ENCODE peak calls at places on chromosomes 7 and 10, in seven cellular contexts. T is RWPE1, D is osteocyte, Q is sigmoid colon, Z is spleen, G is Peyer's patch, L is upper lobe of right lung. A is an unnamed sample.

GRCh38 chr7:113285411-113285810 is 167.1 kb upstream of the SMIM30 start:
- DNase-seq in T (no peak), D (no peak), Q (no peak), Z (no peak), G (no peak), L (no peak), A (peak; percentile 17)

GRCh38 chr10:80655898-80656297 is 118.2 kb downstream of the SH2D4B start:
- DNase-seq in T (no peak), D (no peak), Q (no peak), Z (no peak), G (no peak), L (no peak), A (no peak)

GRCh38 chr7:148587076-148587475 is 3.5 kb upstream of the C7orf33 start:
- DNase-seq in T (no peak), D (peak; percentile 30), Q (no peak), Z (no peak), G (no peak), L (no peak), A (no peak)

GRCh38 chr10:12579954-12580858 is 230.9 kb downstream of the CAMK1D start:
- DNase-seq in T (no peak), D (no peak), Q (peak; percentile 66), Z (no peak), G (no peak), L (no peak), A (no peak)

GRCh38 chr10:1530871-1531517 is 206.3 kb downstream of the ADARB2 start:
- DNase-seq in T (no peak), D (no peak), Q (peak; percentile 19), Z (no peak), G (peak; percentile 31), L (peak; percentile 41), A (no peak)

GRCh38 chr7:50664461-50664922 is 99.3 kb upstream of the DDC start:
- DNase-seq in T (peak; percentile 91), D (no peak), Q (peak; percentile 71), Z (no peak), G (no peak), L (no peak), A (peak; percentile 75)

GRCh38 chr7:6618621-6619020 is 3.2 kb downstream of the ZNF853 start:
- DNase-seq in T (no peak), D (no peak), Q (no peak), Z (no peak), G (no peak), L (no peak), A (peak; percentile 54)

GRCh38 chr10:42970451-42971250 is 106.2 kb upstream of the RET start:
- DNase-seq in T (no peak), D (peak; percentile 80), Q (peak; percentile 50), Z (peak; percentile 63), G (peak; percentile 40), L (peak; percentile 61), A (no peak)

GRCh38 chr10:126734957-126735356 is 64.5 kb upstream of the C10orf90 start:
- DNase-seq in T (no peak), D (no peak), Q (no peak), Z (no peak), G (no peak), L (no peak), A (no peak)

GRCh38 chr7:37031571-37032257 is 307.4 kb upstream of the AOAH start:
- DNase-seq in T (peak; percentile 98), D (peak; percentile 89), Q (peak; percentile 91), Z (no peak), G (peak; percentile 78), L (peak; percentile 64), A (peak; percentile 98)

GRCh38 chr7:20307119-20307518 is 23.6 kb upstream of the ITGB8 start:
- DNase-seq in T (no peak), D (no peak), Q (no peak), Z (no peak), G (no peak), L (no peak), A (no peak)

GRCh38 chr7:40720401-40720800 is 585.6 kb downstream of the SUGCT start:
- DNase-seq in T (peak; percentile 39), D (no peak), Q (no peak), Z (no peak), G (no peak), L (no peak), A (peak; percentile 18)

GRCh38 chr7:154304740-154305679 is 252.8 kb downstream of the DPP6 start:
- DNase-seq in T (no peak), D (no peak), Q (no peak), Z (no peak), G (no peak), L (no peak), A (no peak)

GRCh38 chr10:110326351-110327032 is 21.8 kb upstream of the SMNDC1 start:
- DNase-seq in T (no peak), D (no peak), Q (no peak), Z (no peak), G (no peak), L (no peak), A (peak; percentile 84)

GRCh38 chr7:26910221-26910620 is 45.8 kb upstream of the SKAP2 start:
- DNase-seq in T (peak; percentile 8), D (no peak), Q (no peak), Z (peak; percentile 82), G (peak; percentile 48), L (no peak), A (peak; percentile 46)

GRCh38 chr10:124599588-124600050 is 138.0 kb downstream of the LHPP start:
- DNase-seq in T (no peak), D (no peak), Q (no peak), Z (peak; percentile 66), G (no peak), L (no peak), A (no peak)

GRCh38 chr7:86846494-86847190 is 202.9 kb downstream of the GRM3 start:
- DNase-seq in T (no peak), D (no peak), Q (no peak), Z (no peak), G (peak; percentile 50), L (no peak), A (no peak)

GRCh38 chr10:102628451-102628911 is 15.8 kb upstream of the TRIM8 start:
- DNase-seq in T (peak; percentile 64), D (peak; percentile 84), Q (peak; percentile 88), Z (peak; percentile 79), G (no peak), L (peak; percentile 80), A (no peak)

GRCh38 chr7:105389090-105389650 is 449 bp upstream of the SRPK2 start:
- DNase-seq in T (peak; percentile 70), D (peak; percentile 86), Q (peak; percentile 74), Z (no peak), G (peak; percentile 65), L (peak; percentile 76), A (peak; percentile 56)

GRCh38 chr7:101814081-101814995 is 3.1 kb upstream of the CUX1 start:
- DNase-seq in T (peak; percentile 73), D (no peak), Q (peak; percentile 77), Z (peak; percentile 93), G (peak; percentile 75), L (peak; percentile 87), A (peak; percentile 30)

GRCh38 chr10:110337401-110337800 is 32.7 kb upstream of the SMNDC1 start:
- DNase-seq in T (no peak), D (no peak), Q (no peak), Z (no peak), G (no peak), L (no peak), A (no peak)

GRCh38 chr7:17706734-17707133 is 233.6 kb downstream of the SNX13 start:
- DNase-seq in T (peak; percentile 68), D (no peak), Q (peak; percentile 65), Z (no peak), G (no peak), L (no peak), A (peak; percentile 53)

GRCh38 chr7:131483586-131483985 is 72.8 kb downstream of the PODXL start:
- DNase-seq in T (no peak), D (no peak), Q (no peak), Z (no peak), G (no peak), L (no peak), A (no peak)

GRCh38 chr10:26481914-26482550 is 43.9 kb downstream of the APBB1IP start:
- DNase-seq in T (no peak), D (no peak), Q (no peak), Z (no peak), G (peak; percentile 79), L (no peak), A (no peak)

GRCh38 chr10:72146559-72147323 is 58.4 kb upstream of the SPOCK2 start:
- DNase-seq in T (no peak), D (no peak), Q (no peak), Z (no peak), G (no peak), L (no peak), A (no peak)

DNA sequence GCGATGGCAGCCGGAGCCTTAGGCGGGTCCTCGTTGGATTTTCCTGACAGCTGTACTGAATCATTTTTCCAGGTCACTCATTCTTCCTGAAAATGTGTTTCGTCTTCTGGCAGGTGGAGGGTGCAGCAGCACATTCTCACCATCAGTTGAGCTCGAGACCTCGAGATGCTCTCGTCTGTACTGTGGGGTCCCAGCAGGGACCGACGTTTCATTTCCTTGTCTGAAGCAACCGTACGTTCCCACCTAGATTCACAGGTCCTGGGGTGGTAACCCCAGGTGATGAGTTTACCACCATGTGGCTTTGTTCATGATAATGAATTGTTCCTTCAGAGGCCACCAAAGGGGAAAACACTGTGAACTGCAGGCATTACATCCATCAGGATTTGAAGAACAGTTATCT is 298.5 kb upstream of the FOXK1 start:
- DNase-seq in T (no peak), D (no peak), Q (no peak), Z (no peak), G (no peak), L (no peak), A (no peak)
- TF ChIP-seq CTCF in T (no peak), D (no peak), Q (no peak), Z (no peak), G (no peak), L (no peak), A (no peak)

DNA sequence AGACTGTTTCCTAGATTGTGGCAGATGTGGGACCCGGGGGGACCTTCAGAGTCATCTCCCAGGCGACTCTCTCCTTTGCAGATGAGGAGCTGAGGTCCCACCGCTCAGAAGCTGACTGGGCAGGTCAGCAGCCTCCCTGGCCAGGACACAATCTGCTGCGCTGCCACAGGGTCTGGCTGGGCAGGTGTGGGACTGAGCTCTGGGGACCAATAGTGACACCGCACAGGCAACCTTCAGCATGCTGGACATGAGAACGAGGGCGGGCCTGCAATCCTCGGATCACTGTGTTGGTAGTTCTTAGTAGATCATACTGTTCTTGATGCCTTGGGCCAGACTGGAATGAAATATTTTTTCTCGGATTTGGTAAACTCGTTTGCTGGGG is 20.5 kb upstream of the CRYGN start:
- DNase-seq in T (no peak), D (no peak), Q (peak; percentile 84), Z (no peak), G (no peak), L (no peak), A (no peak)
- TF ChIP-seq CTCF in T (no peak), D (no peak), Q (no peak), Z (no peak), G (no peak), L (no peak), A (no peak)

GRCh38 chr10:93415693-93416092 is 66.4 kb downstream of the MYOF start:
- DNase-seq in T (no peak), D (no peak), Q (no peak), Z (no peak), G (no peak), L (no peak), A (no peak)
- TF ChIP-seq CTCF in T (no peak), D (peak; percentile 37), Q (no peak), Z (no peak), G (no peak), L (no peak), A (peak; percentile 66)

DNA sequence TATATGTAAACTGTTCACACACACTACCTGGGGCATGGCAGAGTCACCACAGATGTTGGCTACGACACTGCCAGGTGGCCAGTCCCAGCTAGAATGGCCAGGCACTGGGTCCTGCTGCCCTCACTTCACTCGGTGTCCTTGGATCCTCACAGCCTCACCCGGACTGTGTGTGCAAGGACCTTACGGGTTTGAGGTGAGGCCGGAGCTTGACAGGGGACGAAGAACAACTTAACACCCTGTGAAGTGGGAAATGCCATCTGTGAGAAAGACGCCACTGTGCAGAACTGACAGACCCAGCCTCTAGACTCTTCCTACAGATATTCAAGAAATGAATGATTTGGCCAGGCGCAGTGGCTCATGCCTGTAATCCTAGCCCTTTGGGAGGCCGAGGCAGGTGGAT is 46.7 kb downstream of the KLRG2 start:
- DNase-seq in T (no peak), D (no peak), Q (no peak), Z (no peak), G (no peak), L (no peak), A (no peak)
- TF ChIP-seq CTCF in T (no peak), D (no peak), Q (no peak), Z (no peak), G (no peak), L (no peak), A (no peak)

A was measured in HFFc6.